ENCODE peak calls at places on chromosomes 13 and 19, in nine cellular contexts. I is fibroblast of pulmonary artery; U is stimulated activated naive CD4-positive, alpha-beta T cell treated with Interleukin-2 at 50 U/mL for 16 hours; B is stimulated activated CD8-positive, alpha-beta memory T cell treated with anti-CD3 and anti-CD28 coated beads, Interleukin-4, amount 100 ng/mL, for 1 hour; P is effector CD4-positive, alpha-beta T cell; E is B cell; O is cardiac fibroblast; D is tibial artery; R is fibroblast of the aortic adventitia. Z is an unnamed sample.

GRCh38 chr19:30580673-30581072 is 208.5 kb downstream of the ZNF536 start:
- DNase-seq in B (no peak), R (no peak), I (no peak), U (no peak), O (no peak), E (no peak), D (no peak), P (no peak), Z (no peak)

GRCh38 chr13:39159393-39159792 is 121.1 kb downstream of the NHLRC3 start:
- DNase-seq in R (no peak), P (no peak), O (no peak), I (no peak), D (no peak), B (no peak), U (no peak), E (no peak), Z (no peak)

GRCh38 chr19:8342684-8343482 is at the start of gene KANK3:
- DNase-seq in P (peak), E (peak), U (peak), D (peak), B (peak), R (peak), I (peak), O (peak), Z (peak)

GRCh38 chr19:2743099-2743498 is 3.3 kb upstream of the SLC39A3 start:
- DNase-seq in R (no peak), I (no peak), E (no peak), U (no peak), B (no peak), D (no peak), P (no peak), O (no peak), Z (no peak)

GRCh38 chr19:50496189-50497029 is 14.6 kb downstream of the JOSD2 start:
- DNase-seq in U (no peak), O (peak), D (no peak), E (no peak), I (no peak), B (no peak), P (no peak), R (no peak), Z (no peak)

GRCh38 chr19:15015946-15016542 is 33.2 kb upstream of the CASP14 start:
- DNase-seq in B (no peak), I (peak), E (no peak), D (no peak), O (peak), U (no peak), R (no peak), P (no peak), Z (no peak)

GRCh38 chr13:74768521-74769090 is 634.4 kb upstream of the KLF12 start:
- DNase-seq in B (no peak), D (no peak), U (no peak), R (no peak), I (no peak), P (no peak), E (no peak), O (no peak), Z (no peak)

GRCh38 chr13:54033323-54033861 is 1004.8 kb downstream of the OLFM4 start:
- DNase-seq in R (no peak), E (no peak), I (no peak), B (no peak), U (no peak), D (no peak), O (no peak), P (no peak), Z (no peak)

GRCh38 chr19:16315825-16316505 is 8.7 kb upstream of the KLF2 start:
- DNase-seq in R (peak), D (peak), B (no peak), E (no peak), U (no peak), P (no peak), I (peak), O (peak), Z (peak)

GRCh38 chr13:29136341-29136740 is 316.2 kb downstream of the MTUS2 start:
- DNase-seq in R (no peak), E (no peak), I (no peak), P (no peak), D (no peak), B (no peak), O (no peak), U (no peak), Z (no peak)

GRCh38 chr13:88745013-88745412 is 1073.8 kb downstream of the SLITRK5 start:
- DNase-seq in B (no peak), D (no peak), U (no peak), I (no peak), R (no peak), O (no peak), P (no peak), E (no peak), Z (no peak)

GRCh38 chr19:50257141-50257540 is 53.7 kb downstream of the MYH14 start:
- DNase-seq in P (no peak), B (no peak), O (no peak), E (no peak), I (no peak), R (no peak), D (no peak), U (no peak), Z (no peak)

GRCh38 chr19:41902594-41902993 is 19.6 kb downstream of the ARHGEF1 start:
- DNase-seq in E (peak), D (no peak), B (no peak), P (no peak), O (no peak), R (no peak), U (no peak), I (no peak), Z (no peak)

GRCh38 chr13:30601836-30602235 is 15.9 kb upstream of the USPL1 start:
- DNase-seq in E (no peak), U (no peak), O (no peak), D (no peak), P (no peak), R (no peak), B (no peak), I (no peak), Z (no peak)

GRCh38 chr19:8045872-8046568 is 6.5 kb upstream of the CCL25 start:
- DNase-seq in B (no peak), U (no peak), I (no peak), O (no peak), D (no peak), E (no peak), P (no peak), R (no peak), Z (no peak)

GRCh38 chr19:6723108-6723618 is 2.7 kb upstream of the C3 start:
- DNase-seq in I (peak), D (peak), E (no peak), R (peak), B (no peak), P (no peak), U (no peak), O (peak), Z (no peak)

GRCh38 chr19:19305696-19306095 is 14.6 kb downstream of the SUGP1 start:
- DNase-seq in I (no peak), R (no peak), D (no peak), P (no peak), E (no peak), U (no peak), O (no peak), B (no peak), Z (no peak)

GRCh38 chr13:54194233-54195024 is 1165.8 kb downstream of the OLFM4 start:
- DNase-seq in D (no peak), U (no peak), B (no peak), E (no peak), I (no peak), R (no peak), O (no peak), P (no peak), Z (no peak)

GRCh38 chr13:40379186-40379585 is 287.3 kb downstream of the FOXO1 start:
- DNase-seq in I (no peak), U (no peak), O (no peak), P (no peak), E (no peak), B (no peak), R (no peak), D (no peak), Z (no peak)

GRCh38 chr19:8257052-8257443 is 47.9 kb downstream of the CERS4 start:
- DNase-seq in O (peak), R (no peak), D (no peak), P (no peak), I (peak), E (no peak), B (no peak), U (no peak), Z (no peak)

GRCh38 chr13:62387642-62388041 is 972.0 kb upstream of the PCDH20 start:
- DNase-seq in B (no peak), U (no peak), O (peak), E (no peak), D (no peak), I (peak), P (no peak), R (no peak), Z (no peak)

GRCh38 chr13:63307239-63307638 is 1891.6 kb upstream of the PCDH20 start:
- DNase-seq in I (no peak), P (no peak), E (no peak), O (no peak), U (no peak), B (no peak), R (no peak), D (no peak), Z (no peak)

GRCh38 chr19:48244289-48244688 is 11.4 kb downstream of the CARD8 start:
- DNase-seq in P (peak), O (peak), R (no peak), E (no peak), U (no peak), D (no peak), B (peak), I (peak), Z (no peak)

GRCh38 chr19:33676999-33677665 is 55.4 kb downstream of the CHST8 start:
- DNase-seq in I (no peak), R (no peak), E (no peak), P (no peak), D (peak), O (no peak), B (no peak), U (no peak), Z (no peak)

GRCh38 chr13:58324130-58324529 is 692.6 kb downstream of the PCDH17 start:
- DNase-seq in E (no peak), P (no peak), I (peak), B (no peak), O (no peak), R (no peak), D (no peak), U (no peak), Z (no peak)

GRCh38 chr19:9869008-9869617 is 34.0 kb downstream of the PIN1 start:
- DNase-seq in D (no peak), R (peak), P (no peak), E (no peak), U (no peak), B (no peak), I (no peak), O (no peak), Z (no peak)

GRCh38 chr19:51317381-51317780 is 5.9 kb downstream of the IGLON5 start:
- DNase-seq in E (no peak), B (no peak), R (no peak), I (no peak), U (no peak), P (no peak), O (no peak), D (no peak), Z (no peak)

GRCh38 chr19:19068659-19069509 is 5.1 kb downstream of the SLC25A42 start:
- DNase-seq in D (no peak), R (no peak), I (no peak), E (no peak), B (no peak), U (no peak), O (no peak), P (no peak), Z (no peak)

GRCh38 chr19:4352701-4353121 is 9.3 kb downstream of the MPND start:
- DNase-seq in P (peak), E (peak), O (peak), D (no peak), B (no peak), U (peak), R (peak), I (peak), Z (peak)

GRCh38 chr19:49130325-49130724 is 11.0 kb downstream of the PPFIA3 start:
- DNase-seq in U (no peak), P (no peak), D (no peak), R (no peak), E (no peak), O (no peak), B (no peak), I (no peak), Z (no peak)

GRCh38 chr13:98022210-98022609 is 68.7 kb downstream of the IPO5 start:
- DNase-seq in B (no peak), O (peak), U (no peak), E (no peak), I (peak), R (peak), P (no peak), D (no peak), Z (peak)

GRCh38 chr13:72952529-72953141 is 106.2 kb upstream of the KLF5 start:
- DNase-seq in E (no peak), B (no peak), D (no peak), I (no peak), U (no peak), O (no peak), P (no peak), R (no peak), Z (no peak)

GRCh38 chr13:69020120-69020519 is 1087.5 kb upstream of the ATXN8OS start:
- DNase-seq in B (no peak), E (no peak), R (no peak), O (no peak), D (no peak), I (no peak), P (no peak), U (no peak), Z (no peak)

GRCh38 chr13:36530050-36530789 is 97.9 kb downstream of the CCNA1 start:
- DNase-seq in R (peak), E (no peak), O (peak), D (no peak), I (peak), U (no peak), B (no peak), P (no peak), Z (no peak)

GRCh38 chr19:12995596-12996541 is 594 bp downstream of the NFIX start:
- DNase-seq in O (peak), B (no peak), U (no peak), I (peak), D (no peak), R (no peak), P (no peak), E (peak), Z (peak)

GRCh38 chr13:52070929-52071523 is 46.5 kb downstream of the UTP14C start:
- DNase-seq in B (no peak), O (peak), R (peak), I (peak), E (no peak), D (no peak), P (no peak), U (no peak), Z (peak)

GRCh38 chr13:51688937-51689336 is 104.7 kb downstream of the WDFY2 start:
- DNase-seq in D (no peak), B (no peak), I (no peak), R (no peak), U (no peak), E (no peak), O (peak), P (no peak), Z (no peak)

GRCh38 chr13:44583126-44583525 is 7.0 kb upstream of the TSC22D1 start:
- DNase-seq in R (no peak), B (no peak), P (no peak), U (no peak), D (no peak), E (no peak), O (no peak), I (no peak), Z (no peak)

GRCh38 chr19:7391218-7391670 is 42.5 kb downstream of the ARHGEF18 start:
- DNase-seq in R (peak), U (no peak), I (peak), D (no peak), B (no peak), O (peak), P (no peak), E (no peak), Z (no peak)

Z was measured in HFFc6.